ENCODE peak calls at places on chromosomes 3 and 15, in ten cellular contexts. P is Peyer's patch, Q is fibroblast of villous mesenchyme, B is epithelial cell of proximal tubule, R is psoas muscle, A is astrocyte, T is cardiac fibroblast, C is cardiac muscle cell, O is kidney epithelial cell, E is heart left ventricle. Y is an unnamed sample.

GRCh38 chr15:65326109-65326508 is 21.6 kb downstream of the RNU5B-1 start:
- DNase-seq in B (no peak), T (peak; percentile 24), C (peak; percentile 55), A (peak; percentile 6), E (peak; percentile 52), Q (no peak), P (no peak), O (no peak), R (no peak), Y (no peak)

GRCh38 chr15:92113832-92114231 is 260.3 kb downstream of the SLCO3A1 start:
- DNase-seq in C (no peak), E (no peak), T (no peak), P (no peak), B (no peak), R (no peak), A (no peak), Q (no peak), O (no peak), Y (no peak)

GRCh38 chr3:18861137-18861536 is 287.2 kb upstream of the KCNH8 start:
- DNase-seq in R (no peak), A (no peak), T (no peak), Q (no peak), E (no peak), P (no peak), B (no peak), O (no peak), C (no peak), Y (no peak)

GRCh38 chr15:99443768-99444446 is 121.9 kb upstream of the MEF2A start:
- DNase-seq in E (peak; percentile 16), A (no peak), C (no peak), Q (no peak), B (no peak), R (no peak), P (peak; percentile 43), O (no peak), T (no peak), Y (no peak)

GRCh38 chr3:3102751-3103150 is 7.4 kb downstream of the IL5RA start:
- DNase-seq in C (no peak), P (no peak), O (no peak), A (no peak), R (no peak), Q (no peak), B (no peak), E (no peak), T (no peak), Y (no peak)

GRCh38 chr15:30990036-30990435 is 1.4 kb downstream of the MTMR10 start:
- DNase-seq in T (no peak), O (no peak), R (no peak), A (no peak), P (no peak), Q (no peak), C (no peak), B (no peak), E (no peak), Y (no peak)

GRCh38 chr3:186237915-186238314 is 124.1 kb downstream of the DGKG start:
- DNase-seq in R (no peak), P (no peak), C (no peak), B (no peak), Q (no peak), E (no peak), O (no peak), T (no peak), A (no peak), Y (no peak)

GRCh38 chr3:133038089-133038730 is at the start of gene TMEM108:
- DNase-seq in O (peak; percentile 34), C (peak; percentile 61), A (peak; percentile 31), E (peak; percentile 79), P (peak; percentile 69), B (no peak), R (peak; percentile 83), T (peak; percentile 25), Q (peak; percentile 19), Y (no peak)

GRCh38 chr3:81658322-81658997 is 103.0 kb downstream of the GBE1 start:
- DNase-seq in A (no peak), T (no peak), P (no peak), B (no peak), Q (no peak), R (no peak), E (no peak), O (no peak), C (no peak), Y (no peak)

GRCh38 chr3:124895756-124896155 is 8.6 kb upstream of the ITGB5 start:
- DNase-seq in R (no peak), Q (no peak), B (no peak), O (no peak), P (no peak), A (no peak), E (no peak), T (no peak), C (no peak), Y (no peak)

GRCh38 chr3:139236336-139236735 is 107.5 kb upstream of the MRPS22 start:
- DNase-seq in C (no peak), E (no peak), P (no peak), O (no peak), A (no peak), B (no peak), R (no peak), Q (peak; percentile 51), T (no peak), Y (no peak)

GRCh38 chr3:103918336-103918735 is 1448.4 kb upstream of the ALCAM start:
- DNase-seq in T (no peak), E (no peak), O (no peak), Q (no peak), B (no peak), A (no peak), P (no peak), R (no peak), C (no peak), Y (no peak)

GRCh38 chr3:115359507-115359906 is 212.4 kb upstream of the ZBTB20 start:
- DNase-seq in A (no peak), P (no peak), R (no peak), E (no peak), B (no peak), O (no peak), T (peak; percentile 14), C (peak; percentile 46), Q (peak; percentile 24), Y (no peak)

GRCh38 chr3:42079701-42080323 is 11.3 kb upstream of the TRAK1 start:
- DNase-seq in E (no peak), R (no peak), A (no peak), Q (no peak), B (no peak), C (no peak), P (no peak), T (no peak), O (no peak), Y (no peak)

GRCh38 chr15:38176155-38176554 is 76.5 kb upstream of the SPRED1 start:
- DNase-seq in P (no peak), A (peak; percentile 83), Q (peak; percentile 52), E (no peak), C (peak; percentile 74), T (peak; percentile 77), O (peak; percentile 74), B (peak; percentile 76), R (no peak), Y (no peak)

GRCh38 chr15:80512729-80513670 is 108.8 kb downstream of the ARNT2 start:
- DNase-seq in P (no peak), O (no peak), C (peak; percentile 25), A (no peak), Q (peak; percentile 40), T (peak; percentile 20), E (no peak), B (no peak), R (no peak), Y (no peak)

GRCh38 chr15:77825546-77825945 is 192.8 kb upstream of the LINGO1 start:
- DNase-seq in P (no peak), A (no peak), R (no peak), B (no peak), O (no peak), C (no peak), T (no peak), Q (no peak), E (no peak), Y (no peak)

GRCh38 chr15:48168626-48169025 is 9.5 kb downstream of the MYEF2 start:
- DNase-seq in A (no peak), C (no peak), E (no peak), O (no peak), R (no peak), T (no peak), Q (no peak), B (no peak), P (no peak), Y (no peak)

GRCh38 chr15:40340038-40340739 is 550 bp downstream of the CCDC9B start:
- DNase-seq in R (peak; percentile 85), Q (peak; percentile 69), E (peak; percentile 90), P (peak; percentile 66), A (peak; percentile 73), C (peak; percentile 82), O (no peak), B (no peak), T (peak; percentile 82), Y (no peak)

GRCh38 chr3:134630506-134630905 is 20.3 kb downstream of the KY start:
- DNase-seq in C (peak; percentile 37), E (no peak), T (peak; percentile 65), P (peak; percentile 19), A (no peak), B (no peak), O (no peak), R (no peak), Q (peak; percentile 16), Y (no peak)
- TF ChIP-seq CTCF in C (peak; percentile 53), E (no peak), T (peak; percentile 78), P (no peak), A (peak; percentile 50), B (peak; percentile 63), O (peak; percentile 39), R (peak; percentile 53), Q (peak; percentile 56), Y (peak; percentile 84)

GRCh38 chr3:59138966-59139365 is 89.1 kb upstream of the CFAP20DC start:
- DNase-seq in C (no peak), E (no peak), T (no peak), O (no peak), P (no peak), B (no peak), R (no peak), A (no peak), Q (no peak), Y (no peak)
- H3K4me3 ChIP-seq in C (no peak overlapping the region), E (no peak overlapping the region), T (no peak overlapping the region), O (no peak overlapping the region), P (no peak overlapping the region), B (no peak overlapping the region), R (no peak overlapping the region), A (no peak overlapping the region), Q (no peak overlapping the region), Y (no peak overlapping the region)

DNA sequence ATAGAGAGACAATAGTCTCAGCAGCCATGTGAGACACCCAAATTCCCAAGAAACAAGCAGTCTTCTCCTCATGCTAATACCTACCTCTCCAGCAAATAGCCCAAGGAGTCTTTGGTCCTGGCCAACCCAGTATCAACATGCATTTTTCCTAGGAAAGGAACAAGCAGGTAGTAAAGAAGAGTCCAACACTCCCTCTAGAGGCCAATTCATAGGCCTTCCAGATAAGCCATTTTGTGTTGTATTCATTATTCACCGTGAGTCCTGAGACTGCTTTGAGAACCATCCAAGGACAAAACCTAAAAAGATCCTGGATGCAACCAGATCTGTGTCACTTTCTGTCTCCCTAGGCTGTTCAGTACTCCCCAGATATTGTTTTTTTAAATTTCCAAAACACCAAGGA is 63.6 kb upstream of the SNTN start:
- DNase-seq in B (no peak), O (no peak), Q (no peak), E (no peak), P (no peak), T (no peak), A (no peak), C (no peak), R (no peak), Y (no peak)
- TF ChIP-seq CTCF in B (no peak), O (no peak), Q (no peak), E (no peak), P (no peak), T (no peak), A (no peak), C (no peak), R (no peak), Y (peak; percentile 17)

GRCh38 chr3:195859061-195859845 is 47.5 kb upstream of the MUC4 start:
- DNase-seq in C (peak; percentile 65), P (peak; percentile 91), B (no peak), O (no peak), E (peak; percentile 52), Q (peak; percentile 67), R (peak; percentile 75), T (peak; percentile 74), A (peak; percentile 23), Y (no peak)
- H3K4me3 ChIP-seq in C (no peak overlapping the region), P (no peak overlapping the region), B (no peak overlapping the region), O (no peak overlapping the region), E (no peak overlapping the region), Q (no peak overlapping the region), R (no peak overlapping the region), T (no peak overlapping the region), A (peak overlapping the region; percentile 32), Y (no peak overlapping the region)

Y was measured in retinal pigment epithelial cell.